ENCODE peak calls at places on chromosomes 6 and 20, in five cellular contexts. J is T-helper 2 cell, V is left lobe of liver, K is lung, D is activated T-cell treated with anti-CD3 and anti-CD28 coated beads for 1 hour. G is an unnamed sample.

GRCh38 chr6:106509420-106510089 is 119.7 kb downstream of the RTN4IP1 start:
- DNase-seq in J (no peak), D (no peak), K (no peak), V (no peak), G (no peak)

GRCh38 chr6:63928613-63929012 is 293.0 kb downstream of the PHF3 start:
- DNase-seq in J (no peak), V (no peak), D (no peak), K (no peak), G (no peak)

GRCh38 chr6:138105446-138105845 is 1.8 kb downstream of the PERP start:
- DNase-seq in V (peak), J (no peak), K (no peak), D (no peak), G (no peak)

GRCh38 chr6:85354761-85355618 is 94.9 kb upstream of the NT5E start:
- DNase-seq in J (peak), V (peak), K (peak), D (peak), G (peak)

GRCh38 chr6:168193816-168194701 is 115.0 kb upstream of the FRMD1 start:
- DNase-seq in V (peak), D (no peak), J (no peak), K (no peak), G (peak)

GRCh38 chr20:50628326-50628725 is 63.0 kb downstream of the RIPOR3 start:
- DNase-seq in K (no peak), V (no peak), J (no peak), D (no peak), G (no peak)

GRCh38 chr6:487956-488355 is 96.4 kb downstream of the IRF4 start:
- DNase-seq in V (no peak), K (no peak), D (no peak), J (no peak), G (no peak)

GRCh38 chr6:26216015-26216885 is 129.0 kb downstream of the HFE start:
- DNase-seq in J (no peak), V (peak), D (peak), K (no peak), G (no peak)

GRCh38 chr20:33890557-33890956 is 79.4 kb downstream of the CHMP4B start:
- DNase-seq in V (no peak), D (no peak), J (no peak), K (no peak), G (no peak)

GRCh38 chr20:667351-668034 is 8.1 kb downstream of the SCRT2 start:
- DNase-seq in D (peak), V (peak), J (peak), K (peak), G (no peak)

GRCh38 chr6:102732908-102733307 is 1339.4 kb downstream of the GRIK2 start:
- DNase-seq in K (no peak), V (no peak), D (no peak), J (no peak), G (no peak)

GRCh38 chr20:31476648-31477220 is 1.6 kb downstream of the REM1 start:
- DNase-seq in J (no peak), V (no peak), D (no peak), K (no peak), G (no peak)

GRCh38 chr20:37880726-37881591 is 22.0 kb upstream of the VSTM2L start:
- DNase-seq in V (no peak), K (peak), D (no peak), J (no peak), G (no peak)

GRCh38 chr6:125829433-125829832 is 38.7 kb downstream of the NCOA7 start:
- DNase-seq in J (no peak), K (no peak), D (no peak), V (no peak), G (no peak)

G was measured in osteocyte.